ENCODE peak calls at places on chromosomes 5 and 9, in four cellular contexts. M, Y, U and O are unnamed samples.
A peak's percentile ranks its signal among the peaks of the same experiment; 100 is the strongest.

GRCh38 chr5:122415030-122415429 is 103.0 kb downstream of the SNCAIP start:
- DNase-seq in U (no peak), M (no peak), Y (no peak), O (no peak)

GRCh38 chr9:14942037-14942436 is 31.8 kb upstream of the FREM1 start:
- DNase-seq in U (no peak), Y (peak; percentile 52), M (no peak), O (no peak)

GRCh38 chr5:169668732-169669131 is 31.7 kb downstream of the DOCK2 start:
- DNase-seq in Y (peak; percentile 28), U (peak; percentile 27), M (no peak), O (no peak)

GRCh38 chr9:15249042-15249818 is 57.8 kb downstream of the TTC39B start:
- DNase-seq in U (peak; percentile 68), M (no peak), Y (peak; percentile 74), O (no peak)

GRCh38 chr9:125241863-125242739 is 958 bp upstream of the HSPA5 start:
- DNase-seq in U (no peak), M (peak; percentile 42), Y (no peak), O (no peak)

GRCh38 chr5:180067986-180068385 is 3.6 kb downstream of the RNF130 start:
- DNase-seq in M (peak; percentile 26), Y (no peak), U (no peak), O (no peak)

GRCh38 chr5:39373797-39374196 is 9.5 kb upstream of the C9 start:
- DNase-seq in Y (no peak), U (no peak), M (no peak), O (no peak)

GRCh38 chr9:33751536-33752129 is 43.7 kb upstream of the PRSS3 start:
- DNase-seq in U (no peak), Y (no peak), M (no peak), O (no peak)

GRCh38 chr9:4117835-4118610 is 181.8 kb downstream of the GLIS3 start:
- DNase-seq in M (peak; percentile 77), Y (no peak), U (no peak), O (no peak)

GRCh38 chr5:154191467-154192261 is 1.1 kb downstream of the GALNT10 start:
- DNase-seq in U (peak; percentile 46), M (no peak), Y (peak; percentile 51), O (no peak)

GRCh38 chr5:128572546-128573339 is 34.7 kb upstream of the FBN2 start:
- DNase-seq in U (peak; percentile 18), M (no peak), Y (peak; percentile 36), O (no peak)

GRCh38 chr9:69104830-69105527 is 69.1 kb upstream of the TJP2 start:
- DNase-seq in Y (no peak), U (no peak), M (no peak), O (no peak)

GRCh38 chr5:223791-224190 is 5.7 kb downstream of the SDHA start:
- DNase-seq in U (no peak), M (no peak), Y (no peak), O (no peak)

GRCh38 chr5:143708672-143709071 is 103.3 kb upstream of the HMHB1 start:
- DNase-seq in Y (no peak), M (no peak), U (no peak), O (no peak)

GRCh38 chr5:135890867-135891266 is 4.8 kb downstream of the IL9 start:
- DNase-seq in Y (no peak), M (no peak), U (peak; percentile 2), O (no peak)

GRCh38 chr5:134149571-134150303 is 27.0 kb downstream of the SKP1 start:
- DNase-seq in Y (peak; percentile 78), M (no peak), U (peak; percentile 12), O (no peak)

GRCh38 chr5:169142264-169142970 is 158.5 kb downstream of the SLIT3 start:
- DNase-seq in Y (peak; percentile 35), M (no peak), U (peak; percentile 69), O (peak; percentile 89)

GRCh38 chr5:140420226-140420570 is 18.6 kb downstream of the ANKHD1 start:
- DNase-seq in Y (peak; percentile 8), M (no peak), U (no peak), O (no peak)

GRCh38 chr5:52915176-52915875 is 73.8 kb upstream of the ITGA2 start:
- DNase-seq in U (peak; percentile 53), M (peak; percentile 80), Y (peak; percentile 86), O (no peak)

GRCh38 chr5:169085656-169086055 is 215.3 kb downstream of the SLIT3 start:
- DNase-seq in M (no peak), U (no peak), Y (no peak), O (no peak)

GRCh38 chr9:137494550-137495351 is 35.6 kb upstream of the NSMF start:
- DNase-seq in M (no peak), Y (no peak), U (no peak), O (no peak)

GRCh38 chr5:27172708-27173107 is 134.3 kb upstream of the CDH9 start:
- DNase-seq in Y (no peak), M (no peak), U (no peak), O (no peak)

GRCh38 chr5:120454094-120454798 is 9.9 kb upstream of the PRR16 start:
- DNase-seq in Y (peak; percentile 90), U (peak; percentile 88), M (peak; percentile 52), O (no peak)

GRCh38 chr9:95857122-95857521 is 18.4 kb upstream of the ERCC6L2 start:
- DNase-seq in U (peak; percentile 67), Y (peak; percentile 90), M (peak; percentile 87), O (no peak)

GRCh38 chr9:78288214-78288892 is 8.6 kb upstream of the PSAT1 start:
- DNase-seq in M (no peak), Y (no peak), U (no peak), O (no peak)

GRCh38 chr5:151664694-151665583 is 21.8 kb downstream of the SPARC start:
- DNase-seq in M (no peak), U (peak; percentile 73), Y (peak; percentile 75), O (no peak)

GRCh38 chr9:98573749-98574278 is 134.9 kb downstream of the GABBR2 start:
- DNase-seq in M (no peak), Y (no peak), U (no peak), O (no peak)
- TF ChIP-seq CTCF in M (no peak), Y (no peak), U (no peak), O (no peak)

GRCh38 chr9:134396258-134396742 is 70.0 kb downstream of the RXRA start:
- DNase-seq in U (no peak), Y (no peak), M (peak; percentile 68), O (no peak)
- H3K4me1 ChIP-seq in U (peaks cover 16% of the 10 kb centered on the region), Y (no peaks in the 10 kb centered on the region), M (peaks cover 19% of the 10 kb centered on the region), O (peaks cover 57% of the 10 kb centered on the region)

GRCh38 chr5:14417792-14418765 is 163.5 kb upstream of the OTULINL start:
- DNase-seq in M (peak; percentile 53), U (peak; percentile 57), Y (peak; percentile 75), O (no peak)
- TF ChIP-seq CTCF in M (no peak), U (no peak), Y (no peak), O (no peak)

GRCh38 chr5:123720955-123721354 is 209.0 kb downstream of the CSNK1G3 start:
- DNase-seq in U (peak; percentile 37), Y (peak; percentile 34), M (no peak), O (no peak)

GRCh38 chr5:123718238-123718637 is 206.3 kb downstream of the CSNK1G3 start:
- DNase-seq in Y (peak; percentile 58), U (no peak), M (no peak), O (no peak)

GRCh38 chr5:123719004-123719403 is 207.0 kb downstream of the CSNK1G3 start:
- DNase-seq in U (no peak), M (no peak), Y (peak; percentile 18), O (no peak)

GRCh38 chr5:123720339-123720738 is 208.4 kb downstream of the CSNK1G3 start:
- DNase-seq in Y (no peak), M (no peak), U (no peak), O (no peak)

DNA sequence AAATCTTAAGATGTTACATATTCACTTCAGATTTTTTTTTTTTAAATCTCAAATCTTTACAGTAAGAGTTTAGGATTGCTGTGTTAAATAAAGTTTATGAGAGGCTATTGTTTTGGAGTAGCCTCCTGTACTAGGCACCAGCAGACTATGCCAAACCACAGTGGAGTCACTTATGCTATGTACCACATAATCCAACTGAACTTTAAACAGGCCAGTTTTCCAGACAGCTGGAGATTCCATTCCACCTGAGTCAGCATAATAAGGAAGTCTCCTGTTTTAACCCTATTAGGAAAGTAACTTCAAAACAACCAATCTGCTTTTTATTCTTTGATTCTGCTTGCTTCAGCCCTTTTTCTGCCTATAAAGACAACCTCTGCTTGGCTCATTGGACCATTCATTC is 205.2 kb downstream of the CSNK1G3 start:
- DNase-seq in Y (peak; percentile 74), M (no peak), U (peak; percentile 85), O (no peak)
- H3K4me1 ChIP-seq in Y (no peaks in the 10 kb centered on the region), M (no peaks in the 10 kb centered on the region), U (no peaks in the 10 kb centered on the region), O (no peaks in the 10 kb centered on the region)

GRCh38 chr5:131265318-131265803 is 1.5 kb downstream of the CDC42SE2 start:
- DNase-seq in M (peak; percentile 45), Y (peak; percentile 31), U (no peak), O (no peak)
- TF ChIP-seq CTCF in M (peak; percentile 48), Y (peak; percentile 29), U (peak; percentile 40), O (peak; percentile 19)

DNA sequence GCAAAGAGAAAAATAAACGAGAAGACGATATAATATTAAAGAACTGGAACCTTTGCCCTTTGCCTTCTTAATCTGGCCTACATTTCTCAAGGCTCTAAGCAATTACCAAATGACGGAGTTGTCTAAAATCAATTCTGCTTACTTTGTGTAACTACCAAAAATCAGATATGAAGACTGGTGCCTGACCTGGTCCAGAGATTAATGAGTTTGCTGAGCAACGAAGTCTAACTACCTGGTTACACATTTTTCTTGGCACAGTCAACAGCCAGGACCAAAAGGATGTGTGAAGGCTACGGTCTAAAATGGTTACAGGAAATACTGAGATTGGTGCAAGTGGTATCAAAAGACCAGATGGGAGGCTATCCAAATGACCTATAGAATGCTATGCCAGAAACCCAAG is 17.8 kb upstream of the IFNE start:
- DNase-seq in Y (no peak), M (no peak), U (no peak), O (no peak)
- H3K4me1 ChIP-seq in Y (no peaks in the 10 kb centered on the region), M (no peaks in the 10 kb centered on the region), U (peaks cover 3% of the 10 kb centered on the region), O (no peaks in the 10 kb centered on the region)

GRCh38 chr9:133601746-133602145 is 7.4 kb downstream of the FAM163B start:
- DNase-seq in Y (no peak), U (no peak), M (no peak), O (no peak)

GRCh38 chr9:133604856-133605255 is 4.3 kb downstream of the FAM163B start:
- DNase-seq in U (no peak), Y (no peak), M (no peak), O (no peak)

GRCh38 chr9:133604214-133604613 is 5.0 kb downstream of the FAM163B start:
- DNase-seq in M (peak; percentile 67), Y (peak; percentile 29), U (no peak), O (no peak)

GRCh38 chr9:133605446-133605845 is 3.7 kb downstream of the FAM163B start:
- DNase-seq in M (no peak), Y (no peak), U (no peak), O (no peak)

GRCh38 chr9:133603165-133603927 is 5.8 kb downstream of the FAM163B start:
- DNase-seq in U (no peak), M (no peak), Y (no peak), O (no peak)
- TF ChIP-seq CTCF in U (no peak), M (no peak), Y (no peak), O (no peak)